ENCODE peak calls at places on chromosomes 3 and 15, in ten cellular contexts. D is NCI-H2171 treated with DMSO at 0.1 percent for 48 hours; K is HS-27A; H is left lung; N is stimulated activated CD4-positive, alpha-beta T cell treated with anti-CD3 and anti-CD28 coated beads, Interleukin-4, amount 100 ng/mL, for 1 hour; Z is anterior cingulate cortex; R is activated naive CD4-positive, alpha-beta T cell treated with anti-CD3 and anti-CD28 coated beads, Interleukin-2, amount 10 ng/mL, durations not matched to agents 7 days and 5 days; L is HuH-7; V is GM19239; O is effector CD4-positive, alpha-beta T cell. C is an unnamed sample.

GRCh38 chr15:63357061-63357460 is 24.6 kb downstream of the CA12 start:
- DNase-seq in D (no peak), K (no peak), H (no peak), N (no peak), Z (no peak), R (no peak), L (no peak), V (no peak), O (no peak), C (no peak)

GRCh38 chr3:196335004-196335403 is 3.2 kb downstream of the TM4SF19 start:
- DNase-seq in D (no peak), K (no peak), H (no peak), N (no peak), Z (no peak), R (no peak), L (no peak), V (no peak), O (no peak), C (no peak)

GRCh38 chr3:125480656-125481374 is 39.2 kb downstream of the SNX4 start:
- DNase-seq in D (peak; percentile 78), K (no peak), H (no peak), N (no peak), Z (no peak), R (no peak), L (no peak), V (no peak), O (no peak), C (no peak)

GRCh38 chr3:194322701-194323174 is 28.4 kb downstream of the CPN2 start:
- DNase-seq in D (peak; percentile 10), K (peak; percentile 68), H (no peak), N (no peak), Z (no peak), R (peak; percentile 31), L (no peak), V (no peak), O (no peak), C (peak; percentile 37)

GRCh38 chr3:12454076-12454807 is 30.0 kb upstream of the TSEN2 start:
- DNase-seq in D (no peak), K (no peak), H (no peak), N (no peak), Z (no peak), R (no peak), L (no peak), V (no peak), O (no peak), C (no peak)

GRCh38 chr3:48039487-48040190 is 23.4 kb upstream of the MAP4 start:
- DNase-seq in D (no peak), K (peak; percentile 76), H (no peak), N (no peak), Z (no peak), R (no peak), L (no peak), V (no peak), O (no peak), C (no peak)

GRCh38 chr3:118525096-118525495 is 509.6 kb downstream of the IGSF11 start:
- DNase-seq in D (no peak), K (no peak), H (no peak), N (no peak), Z (no peak), R (no peak), L (no peak), V (no peak), O (no peak), C (no peak)

GRCh38 chr3:129230311-129231019 is 18.9 kb upstream of the COPG1 start:
- DNase-seq in D (no peak), K (no peak), H (peak; percentile 59), N (no peak), Z (no peak), R (peak; percentile 39), L (no peak), V (no peak), O (no peak), C (peak; percentile 71)

GRCh38 chr15:39852237-39852636 is 67.8 kb downstream of the GPR176 start:
- DNase-seq in D (no peak), K (no peak), H (no peak), N (no peak), Z (no peak), R (no peak), L (no peak), V (no peak), O (no peak), C (no peak)

GRCh38 chr15:85479071-85479647 is 98.8 kb downstream of the AKAP13 start:
- DNase-seq in D (peak; percentile 94), K (peak; percentile 77), H (no peak), N (no peak), Z (no peak), R (no peak), L (no peak), V (no peak), O (no peak), C (no peak)

GRCh38 chr15:74517096-74517495 is 23.9 kb upstream of the ARID3B start:
- DNase-seq in D (no peak), K (no peak), H (no peak), N (no peak), Z (no peak), R (no peak), L (no peak), V (no peak), O (no peak), C (no peak)

GRCh38 chr3:117734431-117734830 is 1024.9 kb downstream of the TUSC7 start:
- DNase-seq in D (no peak), K (peak; percentile 35), H (no peak), N (no peak), Z (no peak), R (no peak), L (no peak), V (no peak), O (no peak), C (no peak)

GRCh38 chr3:53056442-53056841 is 10.6 kb upstream of the SFMBT1 start:
- DNase-seq in D (no peak), K (no peak), H (no peak), N (no peak), Z (no peak), R (no peak), L (peak; percentile 28), V (no peak), O (no peak), C (peak; percentile 20)

GRCh38 chr15:48190932-48191573 is 412 bp upstream of the CTXN2 start:
- DNase-seq in D (peak; percentile 44), K (no peak), H (peak; percentile 62), N (peak; percentile 44), Z (peak; percentile 3), R (peak; percentile 79), L (peak; percentile 34), V (no peak), O (peak; percentile 2), C (peak; percentile 42)

GRCh38 chr15:42165081-42165480 is 8.6 kb upstream of the PLA2G4F start:
- DNase-seq in D (no peak), K (no peak), H (no peak), N (no peak), Z (no peak), R (no peak), L (no peak), V (no peak), O (no peak), C (no peak)

GRCh38 chr3:101984356-101984755 is 135.0 kb downstream of the NFKBIZ start:
- DNase-seq in D (no peak), K (no peak), H (no peak), N (no peak), Z (no peak), R (no peak), L (no peak), V (no peak), O (no peak), C (no peak)

GRCh38 chr3:79211588-79212359 is 556.0 kb downstream of the ROBO1 start:
- DNase-seq in D (peak; percentile 8), K (no peak), H (no peak), N (no peak), Z (no peak), R (no peak), L (no peak), V (no peak), O (no peak), C (no peak)

GRCh38 chr15:95032181-95032580 is 800.8 kb downstream of the MCTP2 start:
- DNase-seq in D (no peak), K (no peak), H (no peak), N (no peak), Z (no peak), R (no peak), L (no peak), V (no peak), O (no peak), C (no peak)

C was measured in K562.